ENCODE peak calls at places on chromosomes 1 and 21, in nine cellular contexts. N, R, L, P, I, F, X, A and T are unnamed samples.

GRCh38 chr21:41624674-41625310 is 116.8 kb upstream of the TMPRSS2 start:
- DNase-seq in N (no peak), R (no peak), L (no peak), P (no peak), I (no peak), F (no peak), X (no peak), A (no peak), T (no peak)

GRCh38 chr1:35448344-35448801 is 108.8 kb downstream of the KIAA0319L start:
- DNase-seq in N (peak; percentile 97), R (peak; percentile 86), L (peak; percentile 90), P (peak; percentile 55), I (no peak), F (no peak), X (no peak), A (peak; percentile 59), T (peak; percentile 79)

GRCh38 chr21:46135782-46136181 is 19.6 kb downstream of the FTCD start:
- DNase-seq in N (no peak), R (no peak), L (no peak), P (no peak), I (no peak), F (no peak), X (no peak), A (no peak), T (no peak)

GRCh38 chr1:104795931-104796330 is 1046.2 kb downstream of the AMY1C start:
- DNase-seq in N (no peak), R (no peak), L (no peak), P (no peak), I (peak; percentile 17), F (no peak), X (no peak), A (no peak), T (no peak)

GRCh38 chr1:109307363-109308021 is 681 bp upstream of the MYBPHL start:
- DNase-seq in N (no peak), R (no peak), L (no peak), P (no peak), I (no peak), F (peak; percentile 60), X (no peak), A (no peak), T (peak; percentile 49)

GRCh38 chr1:31793586-31794285 is 22.1 kb downstream of the SPOCD1 start:
- DNase-seq in N (no peak), R (no peak), L (no peak), P (no peak), I (no peak), F (no peak), X (no peak), A (no peak), T (no peak)

GRCh38 chr1:212293579-212293978 is 8.4 kb downstream of the PPP2R5A start:
- DNase-seq in N (peak; percentile 39), R (no peak), L (no peak), P (no peak), I (peak; percentile 25), F (no peak), X (no peak), A (no peak), T (no peak)

GRCh38 chr1:183635112-183635605 is 424 bp downstream of the ARPC5 start:
- DNase-seq in N (peak; percentile 34), R (no peak), L (peak; percentile 27), P (no peak), I (peak; percentile 37), F (peak; percentile 48), X (no peak), A (peak; percentile 7), T (peak; percentile 61)

GRCh38 chr1:9767964-9768668 is 55.6 kb downstream of the CLSTN1 start:
- DNase-seq in N (no peak), R (no peak), L (no peak), P (no peak), I (no peak), F (no peak), X (no peak), A (no peak), T (no peak)

GRCh38 chr1:3827813-3828307 is 29.2 kb downstream of the CEP104 start:
- DNase-seq in N (no peak), R (no peak), L (peak; percentile 28), P (no peak), I (no peak), F (no peak), X (no peak), A (no peak), T (no peak)

GRCh38 chr1:68673771-68674170 is 176.9 kb upstream of the DEPDC1 start:
- DNase-seq in N (no peak), R (no peak), L (no peak), P (no peak), I (no peak), F (no peak), X (no peak), A (no peak), T (no peak)

GRCh38 chr1:220514256-220514655 is 13.7 kb upstream of the MARK1 start:
- DNase-seq in N (no peak), R (no peak), L (no peak), P (no peak), I (no peak), F (no peak), X (no peak), A (no peak), T (no peak)

GRCh38 chr1:96845464-96845863 is 123.9 kb downstream of the PTBP2 start:
- DNase-seq in N (peak; percentile 26), R (no peak), L (no peak), P (no peak), I (no peak), F (no peak), X (no peak), A (peak; percentile 20), T (no peak)

GRCh38 chr1:94092210-94092613 is 28.7 kb downstream of the ABCA4 start:
- DNase-seq in N (peak; percentile 92), R (no peak), L (peak; percentile 39), P (peak; percentile 99), I (no peak), F (no peak), X (no peak), A (no peak), T (no peak)

GRCh38 chr1:83910461-83910860 is 88.5 kb downstream of the TTLL7 start:
- DNase-seq in N (peak; percentile 63), R (no peak), L (no peak), P (no peak), I (no peak), F (no peak), X (no peak), A (no peak), T (no peak)

GRCh38 chr1:26694185-26694572 is 1.6 kb upstream of the ARID1A start:
- DNase-seq in N (peak; percentile 46), R (no peak), L (no peak), P (no peak), I (peak; percentile 34), F (no peak), X (no peak), A (no peak), T (no peak)

GRCh38 chr1:214570442-214570841 is 19.0 kb upstream of the PTPN14 start:
- DNase-seq in N (peak; percentile 50), R (no peak), L (peak; percentile 44), P (no peak), I (peak; percentile 61), F (no peak), X (no peak), A (no peak), T (no peak)

GRCh38 chr1:203671808-203672207 is 45.2 kb downstream of the ATP2B4 start:
- DNase-seq in N (no peak), R (no peak), L (no peak), P (no peak), I (no peak), F (no peak), X (no peak), A (no peak), T (no peak)

GRCh38 chr1:44926311-44926781 is 60.0 kb downstream of the EIF2B3 start:
- DNase-seq in N (peak; percentile 16), R (peak; percentile 55), L (peak; percentile 69), P (no peak), I (no peak), F (no peak), X (no peak), A (no peak), T (no peak)